ENCODE peak calls at places on chromosomes 5 and 9, in eight cellular contexts. E is psoas muscle, Z is foreskin fibroblast, O is cardiac fibroblast, Q is lower leg skin, Y is Caco-2, F is dorsolateral prefrontal cortex, W is heart left ventricle. A is an unnamed sample.

GRCh38 chr9:79196606-79197005 is 375.2 kb upstream of the TLE4 start:
- DNase-seq in Z (no peak), O (peak), Y (no peak), F (no peak), Q (no peak), E (no peak), W (no peak), A (peak)

GRCh38 chr5:14153932-14154646 is 10.9 kb downstream of the TRIO start:
- DNase-seq in Q (peak), E (peak), W (peak), Z (peak), Y (no peak), F (peak), O (peak), A (peak)

GRCh38 chr5:135559342-135559741 is 19.4 kb downstream of the CXCL14 start:
- DNase-seq in W (no peak), F (no peak), E (no peak), Q (no peak), Z (no peak), Y (peak), O (peak), A (no peak)

GRCh38 chr5:139655727-139656271 is 7.7 kb downstream of the CXXC5 start:
- DNase-seq in Q (no peak), W (peak), Z (peak), O (peak), F (no peak), E (peak), Y (peak), A (no peak)

GRCh38 chr9:33884856-33885701 is 68.1 kb downstream of the UBE2R2 start:
- DNase-seq in O (peak), Z (no peak), Y (no peak), E (no peak), W (peak), Q (no peak), F (no peak), A (peak)

GRCh38 chr9:107948601-107949000 is 459.0 kb upstream of the KLF4 start:
- DNase-seq in Y (no peak), Q (no peak), O (no peak), Z (no peak), E (no peak), F (no peak), W (no peak), A (no peak)

GRCh38 chr5:135835766-135836165 is 1.3 kb downstream of the SLC25A48 start:
- DNase-seq in O (no peak), Y (no peak), F (no peak), W (no peak), Z (no peak), E (no peak), Q (no peak), A (no peak)

GRCh38 chr5:174751154-174751990 is 27.0 kb downstream of the MSX2 start:
- DNase-seq in W (no peak), F (no peak), E (peak), Y (peak), O (no peak), Q (no peak), Z (no peak), A (no peak)

GRCh38 chr5:39118638-39119037 is 44.4 kb upstream of the RICTOR start:
- DNase-seq in E (no peak), W (no peak), O (no peak), Q (no peak), Z (no peak), Y (no peak), F (no peak), A (no peak)

GRCh38 chr5:110727025-110727314 is 499 bp upstream of the TMEM232 start:
- DNase-seq in Y (no peak), O (no peak), F (no peak), W (no peak), E (no peak), Q (no peak), Z (no peak), A (no peak)

DNA sequence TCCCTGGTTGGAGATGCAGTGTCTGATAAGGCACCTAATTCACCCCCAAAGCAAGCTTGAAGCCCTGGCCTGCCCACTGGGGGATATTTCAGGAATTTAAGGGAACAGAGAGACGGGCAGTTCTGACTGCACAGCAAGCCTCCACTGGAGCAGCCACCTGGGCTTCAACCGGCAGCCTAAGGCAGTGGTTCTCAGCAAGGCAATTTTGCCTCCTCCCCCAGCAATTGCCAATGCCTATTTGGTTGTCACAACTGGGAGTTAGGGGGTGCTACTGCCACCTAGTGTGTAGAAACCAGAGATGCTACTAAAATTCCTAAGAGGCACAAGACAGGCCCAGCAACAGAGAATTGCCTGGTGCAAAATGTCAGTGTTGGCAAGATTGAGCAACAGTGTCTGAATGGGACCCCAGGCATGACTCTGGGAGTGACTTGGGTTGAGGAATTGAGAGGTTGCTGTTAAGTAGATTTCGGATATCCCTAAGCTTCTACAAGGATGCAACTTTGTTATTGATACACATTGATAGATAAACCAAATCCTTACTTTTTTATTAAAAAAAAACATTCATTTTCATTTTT is 58.7 kb upstream of the CTSL start:
- DNase-seq in Q (no peak), Y (peak), Z (no peak), E (no peak), W (no peak), F (no peak), O (peak), A (peak)
- TF ChIP-seq CTCF in Q (no peak), Y (peak), Z (no peak), E (no peak), W (no peak), F (peak), O (peak), A (peak)

DNA sequence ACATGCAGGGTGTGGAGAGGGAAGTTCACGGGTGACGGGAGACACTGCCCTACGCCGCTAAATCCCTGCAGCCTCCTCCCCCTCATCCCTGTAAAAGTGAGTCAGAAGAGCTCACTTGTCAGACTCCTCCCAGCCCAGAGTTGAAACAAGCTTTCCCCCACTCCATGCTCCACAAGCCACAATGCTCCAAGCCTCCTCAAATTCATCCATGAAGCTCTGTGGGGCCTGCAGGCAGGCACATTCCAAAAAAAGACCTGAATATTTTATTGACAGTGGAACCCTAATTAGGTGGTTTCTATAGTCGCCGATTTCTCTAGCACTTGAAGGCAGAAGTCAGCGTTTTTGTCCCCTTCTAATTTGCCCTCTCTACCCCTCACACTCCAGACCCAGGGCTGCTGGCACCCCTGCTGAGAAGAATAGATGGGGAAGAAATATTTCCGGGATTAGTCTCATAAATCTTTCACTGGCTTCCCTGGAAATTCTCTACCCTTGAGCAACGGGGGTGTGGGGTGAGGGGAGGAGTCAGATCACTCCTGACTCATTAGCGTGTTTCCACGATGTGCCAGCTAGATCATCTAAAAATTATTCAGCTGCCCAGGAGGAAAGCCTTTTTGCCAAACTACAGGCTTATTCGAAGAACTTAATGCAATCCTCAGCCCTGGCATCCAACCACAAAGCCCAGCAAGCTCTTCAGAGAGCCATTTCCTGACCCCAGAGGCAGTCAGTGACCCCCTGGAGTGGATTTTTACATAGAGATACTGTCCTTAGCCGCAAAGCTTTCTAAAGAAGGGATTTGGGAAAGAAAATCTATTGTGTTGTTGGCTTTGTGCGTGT is 97.1 kb downstream of the ENC1 start:
- DNase-seq in Z (peak), E (no peak), W (no peak), Y (no peak), F (peak), O (peak), Q (peak), A (peak)
- H3K4me3 ChIP-seq in Z (no peak), E (peak), W (no peak), Y (no peak), F (no peak), O (no peak), Q (no peak), A (peak)

GRCh38 chr9:5574998-5575397 is 53.9 kb upstream of the RIC1 start:
- DNase-seq in W (no peak), O (peak), E (no peak), Z (no peak), Q (no peak), F (no peak), Y (no peak), A (no peak)
- TF ChIP-seq CTCF in W (no peak), O (no peak), E (no peak), Z (no peak), Q (no peak), F (no peak), Y (no peak), A (peak)

GRCh38 chr9:2281803-2282185 is 266.6 kb downstream of the SMARCA2 start:
- DNase-seq in Z (no peak), F (no peak), E (no peak), Q (no peak), W (no peak), Y (no peak), O (no peak), A (no peak)

GRCh38 chr9:2284770-2285169 is 269.6 kb downstream of the SMARCA2 start:
- DNase-seq in W (no peak), O (no peak), Y (no peak), Q (no peak), E (no peak), Z (no peak), F (no peak), A (no peak)

GRCh38 chr9:2285411-2285810 is 270.3 kb downstream of the SMARCA2 start:
- DNase-seq in E (no peak), Y (no peak), Z (no peak), Q (no peak), F (no peak), W (no peak), O (no peak), A (no peak)

GRCh38 chr9:2276296-2276695 is 261.1 kb downstream of the SMARCA2 start:
- DNase-seq in Q (no peak), O (no peak), F (no peak), Z (no peak), Y (no peak), E (no peak), W (no peak), A (no peak)

GRCh38 chr9:2281031-2281802 is 266.1 kb downstream of the SMARCA2 start:
- DNase-seq in Y (peak), F (no peak), Z (no peak), O (peak), W (no peak), E (no peak), Q (no peak), A (peak)
- H3K4me3 ChIP-seq in Y (no peak), F (no peak), Z (no peak), O (no peak), W (no peak), E (no peak), Q (no peak), A (no peak)

A was measured in fibroblast of pulmonary artery.